ENCODE peak calls at places on chromosomes 3 and 15, in six cellular contexts. One of them, this sample, is unnamed.
A peak's percentile ranks its signal among the peaks of the same experiment; 100 is the strongest.

GRCh38 chr15:29066848-29067247 is 181.1 kb downstream of the APBA2 start:
- DNase-seq in heart left ventricle: no peak
- DNase-seq in H54: no peak
- DNase-seq in ovary: no peak
- DNase-seq in GM12891: no peak
- DNase-seq in lower leg skin: no peak
- DNase-seq in this sample: no peak

GRCh38 chr3:11810276-11810675 is 36.4 kb downstream of the TAMM41 start:
- DNase-seq in heart left ventricle: no peak
- DNase-seq in H54: no peak
- DNase-seq in ovary: no peak
- DNase-seq in GM12891: no peak
- DNase-seq in lower leg skin: no peak
- DNase-seq in this sample: no peak

GRCh38 chr15:60379466-60380274 is 18.1 kb downstream of the ANXA2 start:
- DNase-seq in heart left ventricle: no peak
- DNase-seq in H54: no peak
- DNase-seq in ovary: no peak
- DNase-seq in GM12891: no peak
- DNase-seq in lower leg skin: no peak
- DNase-seq in this sample: no peak

GRCh38 chr3:49017646-49017977 is 768 bp downstream of the DALRD3 start:
- DNase-seq in heart left ventricle: no peak
- DNase-seq in H54: no peak
- DNase-seq in ovary: no peak
- DNase-seq in GM12891: no peak
- DNase-seq in lower leg skin: peak; percentile 88
- DNase-seq in this sample: no peak

GRCh38 chr15:57549935-57550334 is 41.8 kb upstream of the MYZAP start:
- DNase-seq in heart left ventricle: no peak
- DNase-seq in H54: no peak
- DNase-seq in ovary: no peak
- DNase-seq in GM12891: no peak
- DNase-seq in lower leg skin: peak; percentile 17
- DNase-seq in this sample: no peak

GRCh38 chr3:114401346-114401745 is 107.5 kb downstream of the TIGIT start:
- DNase-seq in heart left ventricle: no peak
- DNase-seq in H54: no peak
- DNase-seq in ovary: no peak
- DNase-seq in GM12891: no peak
- DNase-seq in lower leg skin: no peak
- DNase-seq in this sample: no peak

GRCh38 chr15:47568030-47568429 is 149.3 kb upstream of the SEMA6D start:
- DNase-seq in heart left ventricle: no peak
- DNase-seq in H54: no peak
- DNase-seq in ovary: no peak
- DNase-seq in GM12891: no peak
- DNase-seq in lower leg skin: no peak
- DNase-seq in this sample: no peak

GRCh38 chr15:51375966-51376640 is 34.6 kb downstream of the GLDN start:
- DNase-seq in heart left ventricle: no peak
- DNase-seq in H54: no peak
- DNase-seq in ovary: no peak
- DNase-seq in GM12891: no peak
- DNase-seq in lower leg skin: no peak
- DNase-seq in this sample: no peak

GRCh38 chr15:101176625-101177024 is 75.2 kb downstream of the CHSY1 start:
- DNase-seq in heart left ventricle: no peak
- DNase-seq in H54: no peak
- DNase-seq in ovary: no peak
- DNase-seq in GM12891: no peak
- DNase-seq in lower leg skin: no peak
- DNase-seq in this sample: no peak

GRCh38 chr3:176663819-176664218 is 533.5 kb downstream of the TBL1XR1 start:
- DNase-seq in heart left ventricle: no peak
- DNase-seq in H54: no peak
- DNase-seq in ovary: no peak
- DNase-seq in GM12891: no peak
- DNase-seq in lower leg skin: no peak
- DNase-seq in this sample: peak; percentile 67

GRCh38 chr3:46496745-46497555 is 826 bp upstream of the RTP3 start:
- DNase-seq in heart left ventricle: no peak
- DNase-seq in H54: no peak
- DNase-seq in ovary: no peak
- DNase-seq in GM12891: no peak
- DNase-seq in lower leg skin: peak; percentile 75
- DNase-seq in this sample: peak; percentile 72

GRCh38 chr15:69636516-69636915 is 183.9 kb downstream of the RPLP1 start:
- DNase-seq in heart left ventricle: no peak
- DNase-seq in H54: no peak
- DNase-seq in ovary: no peak
- DNase-seq in GM12891: no peak
- DNase-seq in lower leg skin: no peak
- DNase-seq in this sample: no peak

GRCh38 chr3:51777985-51778384 is 1.1 kb downstream of the IQCF6 start:
- DNase-seq in heart left ventricle: peak; percentile 79
- DNase-seq in H54: no peak
- DNase-seq in ovary: no peak
- DNase-seq in GM12891: no peak
- DNase-seq in lower leg skin: no peak
- DNase-seq in this sample: no peak

GRCh38 chr3:58568572-58569286 is 8.5 kb downstream of the FAM107A start:
- DNase-seq in heart left ventricle: peak; percentile 82
- DNase-seq in H54: peak; percentile 35
- DNase-seq in ovary: peak; percentile 86
- DNase-seq in GM12891: no peak
- DNase-seq in lower leg skin: peak; percentile 98
- DNase-seq in this sample: peak; percentile 75

GRCh38 chr3:123067689-123068226 is 933 bp downstream of the PDIA5 start:
- DNase-seq in heart left ventricle: no peak
- DNase-seq in H54: no peak
- DNase-seq in ovary: no peak
- DNase-seq in GM12891: no peak
- DNase-seq in lower leg skin: peak; percentile 79
- DNase-seq in this sample: peak; percentile 44

GRCh38 chr3:156751461-156752025 is 74.6 kb upstream of the LEKR1 start:
- DNase-seq in heart left ventricle: no peak
- DNase-seq in H54: peak; percentile 81
- DNase-seq in ovary: peak; percentile 18
- DNase-seq in GM12891: no peak
- DNase-seq in lower leg skin: peak; percentile 91
- DNase-seq in this sample: no peak

GRCh38 chr3:138935864-138936762 is 10.8 kb downstream of the FOXL2 start:
- DNase-seq in heart left ventricle: peak; percentile 89
- DNase-seq in H54: peak; percentile 95
- DNase-seq in ovary: peak; percentile 91
- DNase-seq in GM12891: peak; percentile 86
- DNase-seq in lower leg skin: peak; percentile 94
- DNase-seq in this sample: peak; percentile 59

GRCh38 chr3:138937690-138938055 is 9.3 kb downstream of the FOXL2 start:
- DNase-seq in heart left ventricle: no peak
- DNase-seq in H54: no peak
- DNase-seq in ovary: no peak
- DNase-seq in GM12891: no peak
- DNase-seq in lower leg skin: no peak
- DNase-seq in this sample: no peak

GRCh38 chr3:138933981-138934691 is 12.8 kb downstream of the FOXL2 start:
- DNase-seq in heart left ventricle: no peak
- DNase-seq in H54: no peak
- DNase-seq in ovary: peak; percentile 40
- DNase-seq in GM12891: no peak
- DNase-seq in lower leg skin: no peak
- DNase-seq in this sample: no peak

GRCh38 chr3:138936763-138937689 is 9.9 kb downstream of the FOXL2 start:
- DNase-seq in heart left ventricle: no peak
- DNase-seq in H54: no peak
- DNase-seq in ovary: peak; percentile 63
- DNase-seq in GM12891: no peak
- DNase-seq in lower leg skin: no peak
- DNase-seq in this sample: peak; percentile 19

GRCh38 chr3:138935505-138935863 is 11.5 kb downstream of the FOXL2 start:
- DNase-seq in heart left ventricle: no peak
- DNase-seq in H54: no peak
- DNase-seq in ovary: no peak
- DNase-seq in GM12891: no peak
- DNase-seq in lower leg skin: no peak
- DNase-seq in this sample: no peak
- TF ChIP-seq POLR2A in heart left ventricle: no peak
- TF ChIP-seq POLR2A in H54: no peak
- TF ChIP-seq POLR2A in ovary: no peak
- TF ChIP-seq POLR2A in GM12891: no peak
- TF ChIP-seq POLR2A in lower leg skin: no peak
- TF ChIP-seq POLR2A in this sample: no peak

GRCh38 chr3:40463579-40463978 is 6.4 kb downstream of the RPL14 start:
- DNase-seq in heart left ventricle: no peak
- DNase-seq in H54: no peak
- DNase-seq in ovary: no peak
- DNase-seq in GM12891: no peak
- DNase-seq in lower leg skin: no peak
- DNase-seq in this sample: no peak
- TF ChIP-seq POLR2A in heart left ventricle: no peak
- TF ChIP-seq POLR2A in H54: no peak
- TF ChIP-seq POLR2A in ovary: no peak
- TF ChIP-seq POLR2A in GM12891: no peak
- TF ChIP-seq POLR2A in lower leg skin: no peak
- TF ChIP-seq POLR2A in this sample: no peak

DNA sequence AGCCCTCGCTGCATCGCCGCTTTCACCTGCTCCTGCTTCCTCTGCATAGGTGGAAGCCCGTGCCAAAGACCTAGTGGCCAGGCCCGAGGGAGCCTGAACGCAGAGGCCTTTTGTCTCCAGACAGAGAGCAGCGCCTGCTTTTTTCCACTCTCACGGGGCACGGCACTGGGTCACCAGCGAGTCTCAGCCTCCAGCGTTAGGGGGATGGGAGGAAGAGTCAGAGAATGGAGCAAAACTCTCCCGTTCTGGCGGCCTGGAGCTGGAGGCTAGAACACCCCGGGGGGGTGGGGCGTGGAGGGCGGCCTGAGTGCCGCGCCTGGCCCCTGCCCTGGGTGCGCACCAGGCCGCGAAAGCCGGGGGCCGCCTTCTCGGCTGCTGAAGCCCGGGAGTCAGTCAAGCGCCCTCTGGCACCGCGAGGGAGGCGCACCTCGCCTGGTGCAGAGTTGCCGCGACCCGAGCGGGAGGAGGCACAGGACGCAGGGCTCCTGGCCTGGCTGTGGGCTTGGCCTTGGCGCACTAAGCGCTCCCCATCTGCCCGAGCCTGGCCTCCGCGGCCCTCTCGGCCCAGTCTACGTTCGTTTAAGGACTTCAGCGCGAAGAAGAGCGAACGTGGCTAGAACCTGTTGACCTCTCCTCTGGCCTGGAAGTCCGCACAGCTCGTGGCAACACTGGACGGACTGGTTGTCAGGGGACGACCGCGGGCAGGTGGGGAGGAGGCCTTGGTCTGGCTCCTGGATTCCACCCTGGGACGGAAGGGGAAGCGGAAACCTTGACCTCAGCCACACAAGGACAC is 21.5 kb downstream of the NR2F2 start:
- DNase-seq in heart left ventricle: peak; percentile 72
- DNase-seq in H54: no peak
- DNase-seq in ovary: peak; percentile 75
- DNase-seq in GM12891: no peak
- DNase-seq in lower leg skin: no peak
- DNase-seq in this sample: no peak
- TF ChIP-seq POLR2A in heart left ventricle: no peak
- TF ChIP-seq POLR2A in H54: no peak
- TF ChIP-seq POLR2A in ovary: no peak
- TF ChIP-seq POLR2A in GM12891: no peak
- TF ChIP-seq POLR2A in lower leg skin: no peak
- TF ChIP-seq POLR2A in this sample: no peak

GRCh38 chr3:44861412-44862220 is at the start of gene TMEM42:
- DNase-seq in heart left ventricle: peak; percentile 96
- DNase-seq in H54: peak; percentile 93
- DNase-seq in ovary: peak; percentile 88
- DNase-seq in GM12891: peak; percentile 95
- DNase-seq in lower leg skin: peak; percentile 97
- DNase-seq in this sample: peak; percentile 92
- TF ChIP-seq POLR2A in heart left ventricle: peak; percentile 81
- TF ChIP-seq POLR2A in H54: peak; percentile 83
- TF ChIP-seq POLR2A in ovary: peak; percentile 81
- TF ChIP-seq POLR2A in GM12891: peak; percentile 75
- TF ChIP-seq POLR2A in lower leg skin: no peak
- TF ChIP-seq POLR2A in this sample: peak; percentile 84

GRCh38 chr15:39623550-39623931 is 42.7 kb downstream of the THBS1 start:
- DNase-seq in heart left ventricle: no peak
- DNase-seq in H54: no peak
- DNase-seq in ovary: no peak
- DNase-seq in GM12891: no peak
- DNase-seq in lower leg skin: no peak
- DNase-seq in this sample: no peak
- TF ChIP-seq POLR2A in heart left ventricle: no peak
- TF ChIP-seq POLR2A in H54: no peak
- TF ChIP-seq POLR2A in ovary: no peak
- TF ChIP-seq POLR2A in GM12891: no peak
- TF ChIP-seq POLR2A in lower leg skin: no peak
- TF ChIP-seq POLR2A in this sample: no peak